ENCODE peak calls at places on chromosomes 3 and 15, in eight cellular contexts. G is stomach, V is GM23338, A is HCT116, L is spleen, S is sigmoid colon, E is GM12878, J is suprapubic skin. H is an unnamed sample.

GRCh38 chr15:92634046-92634445 is 21.5 kb downstream of the FAM174B start:
- DNase-seq in G (no peak), V (no peak), A (no peak), L (peak), S (no peak), E (no peak), J (peak), H (peak)

GRCh38 chr3:122273498-122273897 is 51.5 kb upstream of the CSTA start:
- DNase-seq in G (no peak), V (no peak), A (no peak), L (no peak), S (no peak), E (no peak), J (no peak), H (no peak)

GRCh38 chr3:46884929-46885328 is 7.4 kb downstream of the PTH1R start:
- DNase-seq in G (no peak), V (no peak), A (no peak), L (no peak), S (no peak), E (no peak), J (no peak), H (no peak)

GRCh38 chr3:157543491-157544035 is 40.3 kb upstream of the VEPH1 start:
- DNase-seq in G (no peak), V (no peak), A (no peak), L (no peak), S (no peak), E (no peak), J (no peak), H (no peak)

GRCh38 chr3:152316318-152316717 is 47.6 kb downstream of the MBNL1 start:
- DNase-seq in G (no peak), V (no peak), A (no peak), L (no peak), S (no peak), E (no peak), J (no peak), H (no peak)

GRCh38 chr3:158794936-158795518 is 6.8 kb upstream of the MFSD1 start:
- DNase-seq in G (no peak), V (peak), A (peak), L (no peak), S (no peak), E (no peak), J (no peak), H (no peak)

GRCh38 chr3:128432898-128433629 is 33.6 kb downstream of the DNAJB8 start:
- DNase-seq in G (no peak), V (peak), A (no peak), L (no peak), S (no peak), E (no peak), J (no peak), H (no peak)

GRCh38 chr3:45509038-45509767 is 85.3 kb upstream of the LIMD1 start:
- DNase-seq in G (no peak), V (peak), A (peak), L (no peak), S (no peak), E (no peak), J (no peak), H (no peak)

GRCh38 chr3:158093526-158093925 is 12.7 kb downstream of the SHOX2 start:
- DNase-seq in G (no peak), V (no peak), A (no peak), L (no peak), S (no peak), E (no peak), J (no peak), H (no peak)

GRCh38 chr3:160474416-160474838 is 24.8 kb upstream of the TRIM59 start:
- DNase-seq in G (no peak), V (no peak), A (no peak), L (no peak), S (no peak), E (no peak), J (no peak), H (no peak)

GRCh38 chr3:120174811-120175210 is 80.6 kb upstream of the GSK3B start:
- DNase-seq in G (no peak), V (no peak), A (no peak), L (no peak), S (no peak), E (no peak), J (no peak), H (no peak)

GRCh38 chr3:120177907-120178306 is 83.7 kb upstream of the GSK3B start:
- DNase-seq in G (no peak), V (peak), A (no peak), L (no peak), S (no peak), E (no peak), J (no peak), H (no peak)

GRCh38 chr3:120180731-120181412 is 86.6 kb upstream of the GSK3B start:
- DNase-seq in G (no peak), V (no peak), A (no peak), L (no peak), S (no peak), E (no peak), J (no peak), H (no peak)

GRCh38 chr3:120173056-120173675 is 78.9 kb upstream of the GSK3B start:
- DNase-seq in G (no peak), V (no peak), A (no peak), L (no peak), S (no peak), E (no peak), J (no peak), H (no peak)

DNA sequence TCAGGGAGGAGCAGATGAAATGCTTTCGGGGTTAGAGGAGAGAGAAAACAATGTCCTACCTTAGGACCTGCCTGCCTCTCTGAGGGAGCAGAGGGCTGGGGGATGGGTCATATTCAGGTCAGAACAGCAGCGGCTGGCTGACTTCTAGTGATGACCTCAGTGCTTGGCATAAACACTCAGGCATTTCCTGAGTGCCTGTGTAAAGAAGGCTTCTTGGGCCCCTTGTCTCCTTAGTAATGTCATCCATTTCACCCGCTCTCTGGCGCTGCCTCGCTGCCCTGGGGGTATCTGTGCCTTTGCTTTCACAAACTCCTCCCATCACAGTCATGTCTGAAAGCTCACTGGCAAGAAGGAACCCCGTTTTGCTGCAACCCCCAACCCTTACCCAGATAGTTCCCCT is 82.9 kb upstream of the GSK3B start:
- DNase-seq in G (no peak), V (peak), A (no peak), L (no peak), S (no peak), E (no peak), J (no peak), H (peak)
- TF ChIP-seq CTCF in G (no peak), V (no peak), A (no peak), L (no peak), S (no peak), E (no peak), J (no peak), H (no peak)

GRCh38 chr3:20401253-20401652 is 215.2 kb upstream of the SGO1 start:
- DNase-seq in G (no peak), V (no peak), A (no peak), L (no peak), S (no peak), E (no peak), J (no peak), H (no peak)
- TF ChIP-seq POLR2AphosphoS5 in G (no peak), V (no peak), A (no peak), L (peak), S (no peak), E (no peak), J (no peak), H (no peak)

DNA sequence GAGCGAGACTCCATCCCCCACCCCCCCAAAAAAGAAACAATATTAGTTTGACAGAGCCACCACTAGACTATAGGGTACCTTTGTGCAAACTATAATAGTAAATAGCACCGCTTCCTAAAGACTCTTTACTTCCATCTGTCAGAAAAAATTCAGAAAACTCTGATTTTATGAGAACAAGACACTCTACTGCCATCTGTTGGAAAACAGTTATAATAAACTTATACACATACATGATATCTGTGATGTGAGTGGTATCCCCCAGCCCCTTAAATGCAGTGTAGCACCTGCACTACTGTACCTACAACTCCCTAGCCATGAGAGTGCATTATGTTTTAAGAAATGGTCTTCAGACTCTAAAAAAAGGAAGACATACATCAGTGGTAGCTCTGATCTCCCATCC is 47.1 kb upstream of the CTDSPL start:
- DNase-seq in G (no peak), V (peak), A (no peak), L (no peak), S (no peak), E (no peak), J (no peak), H (no peak)
- TF ChIP-seq CTCF in G (peak), V (peak), A (no peak), L (no peak), S (peak), E (peak), J (no peak), H (no peak)

GRCh38 chr15:39447431-39447830 is 133.4 kb upstream of the THBS1 start:
- DNase-seq in G (no peak), V (peak), A (no peak), L (no peak), S (no peak), E (no peak), J (no peak), H (no peak)
- TF ChIP-seq POLR2AphosphoS5 in G (no peak), V (no peak), A (no peak), L (no peak), S (no peak), E (no peak), J (no peak), H (no peak)

DNA sequence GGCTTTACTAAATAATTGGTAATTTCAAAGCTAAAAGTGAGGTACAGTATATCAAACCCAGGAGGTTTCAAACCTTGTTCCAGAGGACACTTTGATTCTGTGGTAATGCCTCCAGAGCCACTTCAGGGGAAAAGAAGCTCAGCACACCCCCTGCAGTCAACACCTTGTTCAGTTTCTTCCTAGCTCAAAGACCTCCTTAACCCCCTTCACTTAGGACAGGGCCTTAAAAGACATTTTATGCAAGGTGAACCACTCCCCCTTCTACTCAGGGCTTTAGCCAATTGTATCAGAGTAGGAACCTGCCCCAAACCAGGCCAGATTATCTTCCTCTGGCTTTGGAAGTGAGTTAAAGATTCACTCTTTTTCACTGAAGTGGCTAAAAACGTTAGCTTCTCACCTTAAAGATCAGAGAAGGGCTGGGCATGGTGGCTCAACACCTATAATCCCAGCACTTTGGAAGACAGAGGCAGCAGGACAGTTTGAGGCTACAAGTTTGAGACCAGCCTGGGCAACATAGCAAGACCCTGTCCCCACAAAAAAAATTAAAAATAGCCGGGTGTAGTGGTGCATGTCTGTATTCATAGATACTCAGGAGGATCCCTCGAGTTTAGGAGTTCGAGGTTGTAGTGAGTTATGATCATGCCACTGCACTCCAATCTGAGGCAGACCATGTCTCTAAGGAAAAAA is 3.4 kb downstream of the DENND6A start:
- DNase-seq in G (no peak), V (peak), A (no peak), L (no peak), S (no peak), E (no peak), J (no peak), H (no peak)
- TF ChIP-seq CTCF in G (no peak), V (no peak), A (no peak), L (no peak), S (no peak), E (peak), J (no peak), H (no peak)

GRCh38 chr3:192010490-192010889 is 549.5 kb downstream of the PYDC2 start:
- DNase-seq in G (no peak), V (no peak), A (no peak), L (no peak), S (no peak), E (no peak), J (no peak), H (no peak)

GRCh38 chr3:192001217-192001616 is 540.3 kb downstream of the PYDC2 start:
- DNase-seq in G (no peak), V (no peak), A (no peak), L (no peak), S (no peak), E (no peak), J (no peak), H (no peak)

GRCh38 chr3:192011137-192011536 is 550.2 kb downstream of the PYDC2 start:
- DNase-seq in G (no peak), V (no peak), A (no peak), L (no peak), S (no peak), E (no peak), J (no peak), H (no peak)

DNA sequence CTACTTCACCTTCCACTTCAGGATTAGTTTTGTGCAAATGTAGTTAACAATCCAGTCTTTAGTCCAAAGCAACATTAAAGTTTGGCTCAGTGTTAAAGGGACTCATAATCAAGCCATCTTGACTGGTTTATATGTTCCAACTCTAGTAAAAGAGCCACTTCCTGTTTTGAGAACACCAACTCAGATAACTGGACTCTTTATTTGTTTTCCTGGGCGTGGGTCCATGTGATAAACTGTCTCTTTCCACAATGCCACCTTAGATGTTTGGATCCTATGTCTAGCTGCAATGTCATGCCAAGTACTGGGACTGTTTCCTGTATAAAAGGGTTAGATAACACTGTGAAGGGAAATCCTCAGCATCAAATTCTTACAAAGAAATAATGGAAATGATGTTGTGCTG is 545.0 kb downstream of the PYDC2 start:
- DNase-seq in G (no peak), V (no peak), A (no peak), L (no peak), S (no peak), E (no peak), J (no peak), H (no peak)
- TF ChIP-seq POLR2AphosphoS5 in G (no peak), V (no peak), A (no peak), L (no peak), S (no peak), E (no peak), J (no peak), H (no peak)